ENCODE peak calls at places on chromosomes 4 and X, in four cellular contexts. Q is coronary artery, Z is SK-N-SH, S is dorsolateral prefrontal cortex. E is an unnamed sample.

GRCh38 chrX:110425222-110425621 is 66.6 kb downstream of the RTL9 start:
- DNase-seq in Z (peak), Q (no peak), S (no peak), E (no peak)

GRCh38 chr4:75249739-75250138 is 264.5 kb downstream of the RCHY1 start:
- DNase-seq in Z (no peak), S (no peak), Q (no peak), E (no peak)

GRCh38 chr4:186554485-186554884 is 882 bp downstream of the MTNR1A start:
- DNase-seq in Z (no peak), Q (no peak), S (no peak), E (no peak)

GRCh38 chr4:125501661-125502060 is 186.9 kb downstream of the FAT4 start:
- DNase-seq in Q (no peak), S (no peak), Z (no peak), E (no peak)

GRCh38 chr4:155891058-155891457 is 12.4 kb upstream of the TDO2 start:
- DNase-seq in S (no peak), Q (no peak), Z (no peak), E (no peak)

GRCh38 chr4:65007841-65008439 is 598.7 kb upstream of the TECRL start:
- DNase-seq in Q (no peak), S (no peak), Z (peak), E (no peak)

GRCh38 chrX:56623316-56623715 is 59.9 kb downstream of the UBQLN2 start:
- DNase-seq in Q (no peak), Z (no peak), S (no peak), E (no peak)

GRCh38 chr4:123785515-123785914 is 388.9 kb downstream of the SPRY1 start:
- DNase-seq in Q (peak), S (no peak), Z (no peak), E (no peak)

GRCh38 chrX:124646403-124646802 is 300.0 kb downstream of the SH2D1A start:
- DNase-seq in S (no peak), Q (no peak), Z (no peak), E (no peak)

GRCh38 chr4:76388160-76388908 is 32.6 kb downstream of the CCDC158 start:
- DNase-seq in Z (no peak), Q (no peak), S (no peak), E (no peak)

GRCh38 chr4:112327950-112328349 is 30.8 kb downstream of the ALPK1 start:
- DNase-seq in Z (peak), S (no peak), Q (no peak), E (no peak)

GRCh38 chr4:62644372-62644771 is 1444.2 kb downstream of the ADGRL3 start:
- DNase-seq in Z (no peak), S (no peak), Q (no peak), E (no peak)

GRCh38 chrX:151703487-151703886 is 8.2 kb downstream of the PRRG3 start:
- DNase-seq in Q (no peak), S (no peak), Z (no peak), E (no peak)

GRCh38 chr4:187118731-187119130 is 395.1 kb upstream of the FAT1 start:
- DNase-seq in S (no peak), Q (no peak), Z (no peak), E (no peak)

GRCh38 chrX:26008691-26009090 is 129.5 kb upstream of the MAGEB18 start:
- DNase-seq in S (no peak), Q (no peak), Z (no peak), E (no peak)

GRCh38 chr4:15186149-15186548 is 183.9 kb downstream of the CPEB2 start:
- DNase-seq in Q (no peak), Z (no peak), S (no peak), E (no peak)

GRCh38 chr4:38949416-38950051 is 81.9 kb downstream of the FAM114A1 start:
- DNase-seq in Q (no peak), S (no peak), Z (no peak), E (no peak)

GRCh38 chr4:85725727-85726170 is 250.8 kb downstream of the ARHGAP24 start:
- DNase-seq in S (no peak), Z (no peak), Q (no peak), E (no peak)

GRCh38 chr4:138439143-138439581 is 197.0 kb upstream of the SLC7A11 start:
- DNase-seq in Z (no peak), Q (no peak), S (no peak), E (no peak)

GRCh38 chrX:85429066-85429465 is 49.6 kb upstream of the POF1B start:
- DNase-seq in Z (no peak), Q (no peak), S (no peak), E (no peak)

GRCh38 chrX:33324099-33324498 is 112.8 kb upstream of the DMD start:
- DNase-seq in Q (no peak), S (no peak), Z (no peak), E (no peak)

GRCh38 chr4:145843148-145843547 is 95.5 kb downstream of the ZNF827 start:
- DNase-seq in Z (no peak), S (no peak), Q (no peak), E (no peak)

GRCh38 chr4:85701881-85702321 is 227.0 kb downstream of the ARHGAP24 start:
- DNase-seq in Q (no peak), Z (no peak), S (no peak), E (no peak)

GRCh38 chr4:107212565-107212964 is 176.5 kb upstream of the DKK2 start:
- DNase-seq in Q (no peak), Z (peak), S (no peak), E (no peak)

GRCh38 chr4:107213410-107213809 is 177.3 kb upstream of the DKK2 start:
- DNase-seq in Q (no peak), S (no peak), Z (peak), E (no peak)

GRCh38 chr4:107216379-107216778 is 180.3 kb upstream of the DKK2 start:
- DNase-seq in S (no peak), Q (no peak), Z (no peak), E (no peak)

GRCh38 chr4:107215222-107215621 is 179.1 kb upstream of the DKK2 start:
- DNase-seq in Q (no peak), S (no peak), Z (no peak), E (no peak)

GRCh38 chr4:107213880-107214279 is 177.8 kb upstream of the DKK2 start:
- DNase-seq in S (no peak), Z (no peak), Q (no peak), E (no peak)
- TF ChIP-seq CTCF in S (no peak), Z (no peak), Q (no peak), E (no peak)

DNA sequence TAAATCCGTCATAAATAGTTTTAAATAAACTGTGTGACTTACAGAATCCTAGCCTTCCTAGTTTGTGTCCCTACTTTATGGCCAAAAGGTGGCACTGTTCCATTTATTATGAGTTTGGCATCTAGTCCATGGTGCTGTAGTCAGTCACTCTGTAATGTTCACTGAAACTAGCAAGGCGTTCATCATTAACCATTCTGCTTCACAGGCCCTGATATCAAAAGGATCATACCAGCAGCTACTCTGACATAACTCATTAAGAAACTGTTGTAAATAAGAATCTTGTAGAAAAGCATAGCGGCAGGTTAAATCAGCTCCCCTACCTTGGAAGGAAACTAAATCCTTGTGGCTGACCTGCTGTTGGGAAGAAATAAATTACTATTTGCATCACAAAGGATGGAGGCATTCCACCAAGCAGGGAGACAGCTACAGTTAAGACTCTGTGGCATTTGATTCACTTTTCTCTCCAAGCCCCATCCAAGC is 919.6 kb upstream of the DIAPH2 start:
- DNase-seq in Q (no peak), Z (peak), S (no peak), E (no peak)
- TF ChIP-seq CTCF in Q (peak), Z (peak), S (peak), E (no peak)

GRCh38 chr4:23775694-23776093 is 114.2 kb downstream of the PPARGC1A start:
- DNase-seq in S (no peak), Q (no peak), Z (no peak), E (no peak)
- TF ChIP-seq CTCF in S (no peak), Q (no peak), Z (no peak), E (no peak)

GRCh38 chrX:68822641-68823410 is 6.0 kb upstream of the EFNB1 start:
- DNase-seq in Q (no peak), Z (peak), S (no peak), E (no peak)
- TF ChIP-seq CTCF in Q (peak), Z (peak), S (peak), E (no peak)

GRCh38 chr4:109424093-109424818 is 9.4 kb upstream of the SEC24B start:
- DNase-seq in S (no peak), Q (no peak), Z (no peak), E (no peak)
- TF ChIP-seq CTCF in S (no peak), Q (no peak), Z (no peak), E (no peak)

DNA sequence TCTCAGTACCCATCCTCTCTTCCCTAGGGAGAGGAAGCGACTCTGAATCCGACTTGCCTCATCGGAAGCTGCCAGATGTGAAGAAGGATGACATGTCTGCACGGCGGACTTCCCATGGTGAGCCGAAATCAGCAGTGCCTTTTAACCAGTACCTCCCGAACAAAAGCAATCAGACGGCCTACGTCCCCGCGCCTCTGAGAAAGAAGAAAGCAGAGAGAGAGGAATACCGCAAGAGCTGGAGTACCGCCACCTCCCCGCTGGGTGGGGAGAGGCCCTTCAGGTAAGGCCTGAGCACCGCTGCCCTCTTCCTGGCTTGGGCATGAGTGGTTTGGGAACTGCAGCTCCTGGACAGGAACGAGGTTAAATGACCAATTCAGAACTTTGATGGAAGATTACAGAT is 81.2 kb downstream of the LIMCH1 start:
- DNase-seq in S (no peak), Q (no peak), Z (no peak), E (no peak)
- TF ChIP-seq CTCF in S (no peak), Q (no peak), Z (no peak), E (no peak)

GRCh38 chr4:77471821-77472495 is 133.7 kb upstream of the CXCL13 start:
- DNase-seq in Z (no peak), S (no peak), Q (no peak), E (no peak)

GRCh38 chr4:77473509-77473908 is 132.1 kb upstream of the CXCL13 start:
- DNase-seq in Z (peak), Q (no peak), S (no peak), E (no peak)
- TF ChIP-seq CTCF in Z (peak), Q (no peak), S (no peak), E (no peak)

GRCh38 chr4:26034849-26035248 is 120.8 kb downstream of the SMIM20 start:
- DNase-seq in S (no peak), Z (no peak), Q (no peak), E (no peak)
- TF ChIP-seq CTCF in S (no peak), Z (no peak), Q (no peak), E (no peak)

E was measured in natural killer cell.